ENCODE peak calls at places on chromosomes 13 and 19, in eight cellular contexts. E is AG10803, S is endothelial cell, K is AG04450, N is tibial artery, G is progenitor cell of endocrine pancreas, L is BE2C, Q is fibroblast of pulmonary artery. U is an unnamed sample.

GRCh38 chr19:1112254-1113208 is 8.7 kb downstream of the GPX4 start:
- DNase-seq in K (no peak), N (no peak), E (no peak), G (no peak), Q (no peak), S (peak), L (peak), U (no peak)

GRCh38 chr19:18929311-18929710 is 9.8 kb downstream of the DDX49 start:
- DNase-seq in K (no peak), L (no peak), N (no peak), E (no peak), S (no peak), G (no peak), Q (no peak), U (no peak)

GRCh38 chr19:14433454-14434156 is 499 bp downstream of the PKN1 start:
- DNase-seq in L (no peak), K (no peak), S (no peak), G (no peak), E (no peak), N (no peak), Q (no peak), U (peak)

GRCh38 chr19:30673336-30673735 is 301.2 kb downstream of the ZNF536 start:
- DNase-seq in Q (no peak), L (no peak), K (no peak), N (no peak), G (no peak), E (no peak), S (no peak), U (no peak)

GRCh38 chr19:57302020-57302465 is 18.2 kb upstream of the ZNF543 start:
- DNase-seq in L (peak), E (peak), G (no peak), Q (peak), S (no peak), N (peak), K (peak), U (no peak)

GRCh38 chr19:43465468-43466120 is at the start of gene LYPD3:
- DNase-seq in K (no peak), N (no peak), Q (peak), E (peak), L (no peak), G (no peak), S (no peak), U (no peak)

GRCh38 chr19:28878862-28879566 is 333.9 kb downstream of the UQCRFS1 start:
- DNase-seq in N (peak), Q (peak), E (peak), G (peak), S (peak), K (peak), L (peak), U (peak)

GRCh38 chr19:13610042-13610691 is 103.9 kb upstream of the CACNA1A start:
- DNase-seq in N (no peak), K (no peak), G (no peak), E (no peak), Q (no peak), L (no peak), S (no peak), U (no peak)

GRCh38 chr13:100063333-100063732 is 25.6 kb upstream of the PCCA start:
- DNase-seq in L (no peak), K (peak), Q (peak), G (no peak), S (no peak), N (no peak), E (peak), U (no peak)

GRCh38 chr19:51505904-51506303 is 4.3 kb upstream of the SIGLEC12 start:
- DNase-seq in K (no peak), N (no peak), E (no peak), Q (no peak), S (no peak), L (no peak), G (no peak), U (no peak)

GRCh38 chr13:96672016-96672415 is 322.3 kb downstream of the OXGR1 start:
- DNase-seq in Q (no peak), L (no peak), E (no peak), N (no peak), S (no peak), K (no peak), G (no peak), U (no peak)

GRCh38 chr19:4197625-4198466 is 15.4 kb downstream of the ANKRD24 start:
- DNase-seq in S (peak), E (peak), N (no peak), L (no peak), G (no peak), K (no peak), Q (peak), U (no peak)

GRCh38 chr13:24503376-24503690 is 9.2 kb downstream of the PARP4 start:
- DNase-seq in K (no peak), E (no peak), S (no peak), N (no peak), Q (no peak), L (no peak), G (no peak), U (no peak)

GRCh38 chr19:17415107-17415506 is 4.7 kb upstream of the MVB12A start:
- DNase-seq in L (no peak), G (no peak), K (no peak), Q (no peak), N (no peak), E (no peak), S (no peak), U (no peak)

GRCh38 chr19:45889210-45889885 is 3.4 kb upstream of the IRF2BP1 start:
- DNase-seq in L (no peak), S (no peak), E (no peak), K (no peak), N (no peak), Q (no peak), G (no peak), U (no peak)

GRCh38 chr19:35247526-35248309 is 1.1 kb upstream of the LSR start:
- DNase-seq in L (no peak), N (no peak), S (peak), Q (no peak), E (no peak), K (no peak), G (peak), U (peak)
- TF ChIP-seq CTCF in L (peak), N (peak), S (no peak), Q (no peak), E (no peak), K (no peak), G (peak), U (no peak)

DNA sequence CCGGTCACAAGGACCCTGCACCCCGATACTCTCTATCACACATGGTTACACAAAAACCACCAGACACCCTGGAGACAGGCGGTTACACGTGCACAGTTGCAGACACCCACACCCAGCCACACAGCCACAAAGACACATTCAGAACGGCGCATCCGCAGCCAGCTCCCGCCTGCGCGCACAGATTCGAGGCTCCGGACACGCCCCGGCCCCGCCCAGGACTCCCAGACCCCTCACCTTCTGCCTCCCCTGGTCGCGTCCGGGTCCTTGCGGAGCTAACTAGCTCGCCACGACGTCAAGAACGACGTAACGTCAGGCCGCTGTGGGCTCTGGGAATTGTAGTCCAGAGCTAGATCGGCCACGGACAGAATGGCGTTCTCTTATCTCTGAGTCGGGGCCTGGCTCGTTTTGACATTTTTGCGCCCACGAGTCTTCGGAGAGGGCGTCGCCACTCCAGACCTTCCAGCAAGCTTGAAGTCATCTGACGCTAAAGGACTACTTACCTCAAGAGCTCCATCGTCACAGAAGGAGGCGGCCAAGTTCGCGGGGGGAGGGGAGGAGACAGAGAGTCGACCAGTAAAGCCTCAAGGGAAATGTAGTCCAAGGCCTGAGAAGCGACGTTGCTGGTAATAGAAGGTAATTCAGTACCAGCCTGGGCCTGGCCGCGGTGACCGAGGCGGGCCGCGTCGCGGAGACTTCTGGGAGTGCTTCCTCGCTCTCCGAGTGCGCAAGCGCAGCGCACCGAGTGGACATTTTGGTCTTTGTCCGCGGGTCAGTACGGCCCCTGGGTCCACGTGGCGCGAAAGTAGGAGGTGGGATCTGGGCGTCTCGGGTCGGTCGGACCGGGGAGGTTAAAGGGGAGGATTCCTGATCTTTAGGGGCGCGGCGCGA is at the start of the genes ZNF146 and ZNF565:
- DNase-seq in G (peak), E (peak), Q (peak), K (peak), N (peak), L (peak), S (peak), U (peak)
- TF ChIP-seq CTCF in G (no peak), E (peak), Q (no peak), K (no peak), N (peak), L (no peak), S (no peak), U (no peak)

GRCh38 chr19:37719111-37719926 is at the start of gene ZNF607:
- DNase-seq in N (peak), L (peak), K (peak), G (peak), S (peak), E (peak), Q (peak), U (peak)
- TF ChIP-seq CTCF in N (peak), L (peak), K (peak), G (peak), S (no peak), E (peak), Q (peak), U (peak)

DNA sequence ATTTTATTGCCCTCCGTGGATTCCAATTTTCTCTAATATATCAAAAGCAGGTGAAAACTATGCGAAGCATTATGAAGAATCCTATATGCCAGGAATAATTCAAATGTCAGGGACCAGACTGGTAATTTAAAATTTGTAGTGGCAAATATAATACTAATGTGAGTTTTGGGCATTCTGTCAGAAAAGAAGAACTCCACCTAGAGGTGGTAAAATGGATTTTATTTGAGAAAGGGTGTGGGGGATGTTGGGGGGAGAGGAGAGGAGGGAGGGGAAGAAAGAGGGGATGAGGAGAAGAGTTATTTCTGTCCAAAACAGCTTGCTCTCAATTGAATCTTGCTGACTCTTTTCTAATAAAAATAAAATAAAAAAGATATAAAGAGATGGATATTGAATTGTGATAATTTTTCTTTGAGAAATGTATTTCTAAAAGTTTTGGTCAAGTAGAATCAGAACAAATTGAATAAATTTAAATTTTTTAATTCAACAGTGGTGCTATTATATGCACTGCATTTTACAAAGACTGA is 929.3 kb upstream of the SLITRK5 start:
- DNase-seq in G (no peak), E (no peak), K (no peak), Q (no peak), L (no peak), N (no peak), S (no peak), U (no peak)
- TF ChIP-seq CTCF in G (peak), E (no peak), K (peak), Q (no peak), L (no peak), N (no peak), S (peak), U (no peak)

DNA sequence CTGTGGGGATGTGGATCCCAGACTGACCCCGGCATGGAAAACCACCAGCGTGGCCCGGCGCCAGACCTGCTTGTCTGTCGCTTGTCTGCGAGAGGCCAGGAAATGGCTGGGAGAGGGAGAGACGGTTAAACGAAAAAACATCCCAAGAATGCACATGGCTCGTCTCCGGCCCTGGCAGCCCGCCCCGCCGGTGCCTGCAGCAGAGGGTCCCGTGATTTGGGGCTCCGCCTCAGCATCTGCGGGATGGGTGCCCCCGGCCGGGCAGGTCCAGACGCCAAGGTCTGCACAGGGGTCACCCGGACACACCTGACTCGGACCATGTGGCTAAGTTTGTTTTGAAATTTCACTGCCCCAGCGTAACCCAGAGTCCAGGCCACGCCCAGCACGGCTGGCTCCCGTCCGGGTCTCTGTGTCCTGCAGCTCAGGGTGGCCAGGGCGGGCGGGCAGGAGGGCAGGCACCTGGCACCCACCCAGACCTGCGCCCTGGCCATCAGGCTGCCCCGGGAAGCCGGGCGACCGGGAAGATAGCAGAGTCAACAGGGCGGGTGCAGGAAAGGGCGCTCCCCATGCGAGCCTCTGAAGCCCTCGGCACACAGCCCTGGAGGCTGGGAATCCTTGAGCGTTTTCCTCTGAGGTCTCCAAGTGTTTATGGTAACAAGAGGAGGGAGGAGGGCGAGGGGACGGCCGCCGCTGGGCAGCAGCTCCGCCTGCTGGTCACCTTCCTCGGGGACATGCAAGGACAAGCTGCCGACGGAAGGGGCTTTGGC is 103.2 kb downstream of the GADD45B start:
- DNase-seq in L (peak), E (peak), N (peak), Q (peak), S (peak), K (peak), G (peak), U (peak)
- TF ChIP-seq CTCF in L (peak), E (peak), N (peak), Q (peak), S (peak), K (peak), G (peak), U (peak)

GRCh38 chr19:32230441-32230840 is 115.0 kb upstream of the ZNF507 start:
- DNase-seq in E (no peak), S (no peak), N (no peak), Q (no peak), K (no peak), L (no peak), G (no peak), U (no peak)

GRCh38 chr19:32231020-32231419 is 114.4 kb upstream of the ZNF507 start:
- DNase-seq in L (no peak), Q (no peak), G (no peak), N (no peak), E (no peak), S (no peak), K (no peak), U (no peak)

GRCh38 chr19:32223595-32224370 is 121.6 kb upstream of the ZNF507 start:
- DNase-seq in K (no peak), L (no peak), S (no peak), E (no peak), Q (no peak), N (no peak), G (no peak), U (no peak)

GRCh38 chr19:32224371-32225244 is 120.8 kb upstream of the ZNF507 start:
- DNase-seq in E (peak), N (no peak), K (no peak), S (peak), L (peak), Q (peak), G (peak), U (peak)

DNA sequence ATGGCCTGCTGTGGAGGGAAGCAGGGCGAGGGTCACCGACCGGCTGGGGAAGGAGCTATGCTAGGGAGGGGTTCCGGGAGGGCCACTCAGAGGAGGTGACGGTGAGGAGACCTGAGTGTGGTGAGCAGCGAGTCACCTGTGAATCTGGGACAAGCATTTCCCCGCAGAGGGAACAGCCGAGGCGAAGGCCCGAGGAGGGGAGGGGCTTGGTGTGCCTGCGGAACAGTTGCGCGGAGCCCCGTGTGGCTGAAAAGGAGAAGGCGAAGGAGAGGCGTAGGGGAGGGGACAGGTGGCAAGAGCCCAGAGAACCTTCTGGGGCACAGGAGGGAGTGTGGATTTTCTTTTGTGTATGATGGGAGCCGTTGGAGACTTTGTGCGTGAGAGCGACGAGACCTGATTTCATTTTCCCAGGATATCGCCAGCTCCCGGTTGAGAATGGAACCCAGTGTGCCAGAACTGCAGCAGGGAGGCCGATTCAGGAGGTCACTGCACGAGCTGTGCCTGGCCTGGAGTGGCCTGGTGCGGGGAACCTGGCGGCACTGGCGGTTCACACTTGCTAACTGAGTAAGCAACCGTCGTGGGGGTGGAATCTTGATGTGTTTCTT is 117.7 kb upstream of the ZNF507 start:
- DNase-seq in S (no peak), L (no peak), N (no peak), E (no peak), G (no peak), K (no peak), Q (no peak), U (no peak)
- TF ChIP-seq CTCF in S (no peak), L (no peak), N (no peak), E (no peak), G (no peak), K (no peak), Q (no peak), U (no peak)

GRCh38 chr19:40804783-40805242 is 5.8 kb downstream of the EGLN2 start:
- DNase-seq in E (no peak), L (no peak), K (no peak), N (no peak), S (no peak), G (no peak), Q (no peak), U (no peak)
- TF ChIP-seq CTCF in E (peak), L (peak), K (peak), N (no peak), S (no peak), G (no peak), Q (peak), U (no peak)

GRCh38 chr19:5960005-5961001 is 17.6 kb downstream of the RANBP3 start:
- DNase-seq in E (no peak), K (no peak), G (no peak), Q (no peak), L (peak), S (no peak), N (no peak), U (peak)
- TF ChIP-seq CTCF in E (no peak), K (no peak), G (no peak), Q (no peak), L (no peak), S (no peak), N (no peak), U (no peak)

U was measured in heart right ventricle.